ENCODE peak calls at places on chromosome 21, in ten cellular contexts. G is GM03348; V is breast epithelium; O is stimulated activated CD4-positive, alpha-beta T cell treated with anti-CD3 and anti-CD28 coated beads, Interleukin-12 subunit alpha, Interleukin-12 subunit beta, amount 100 ng/mL, for 4 hours; R is CD8-positive, alpha-beta memory T cell; M is stimulated activated CD8-positive, alpha-beta memory T cell treated with anti-CD3 and anti-CD28 coated beads, Interleukin-4, amount 100 ng/mL, for 1 hour; F is cardiac fibroblast; H is ELR; A is left cardiac atrium; K is astrocyte of the cerebellum. X is an unnamed sample.

GRCh38 chr21:39845581-39846130 is 21.6 kb upstream of the PCP4 start:
- DNase-seq in V (no peak), K (peak; percentile 93), H (no peak), G (no peak), O (no peak), M (no peak), R (no peak), A (no peak), F (no peak), X (no peak)

GRCh38 chr21:32884062-32884461 is 112.5 kb upstream of the PAXBP1 start:
- DNase-seq in A (no peak), M (no peak), F (no peak), K (no peak), O (no peak), H (no peak), V (no peak), G (no peak), R (no peak), X (no peak)

GRCh38 chr21:41668051-41668541 is 98.8 kb downstream of the RIPK4 start:
- DNase-seq in A (no peak), M (no peak), G (no peak), F (no peak), K (no peak), R (no peak), H (no peak), V (no peak), O (no peak), X (peak; percentile 71)

GRCh38 chr21:37821791-37822450 is 94.3 kb downstream of the KCNJ6 start:
- DNase-seq in K (no peak), H (peak; percentile 49), R (no peak), G (peak; percentile 31), A (no peak), V (no peak), F (peak; percentile 42), O (no peak), M (no peak), X (peak; percentile 82)

GRCh38 chr21:44800971-44801467 is 601 bp downstream of the UBE2G2 start:
- DNase-seq in A (no peak), V (no peak), O (no peak), G (peak; percentile 47), M (no peak), F (peak; percentile 49), R (peak; percentile 53), H (peak; percentile 51), K (no peak), X (peak; percentile 76)

GRCh38 chr21:41369105-41369914 is 7.5 kb downstream of the MX2 start:
- DNase-seq in V (no peak), F (peak; percentile 3), K (no peak), O (peak; percentile 27), A (peak; percentile 42), M (no peak), G (no peak), R (peak; percentile 56), H (no peak), X (no peak)

GRCh38 chr21:45289655-45290515 is 2.2 kb upstream of the POFUT2 start:
- DNase-seq in F (peak; percentile 39), K (no peak), O (no peak), H (peak; percentile 58), M (no peak), G (no peak), R (no peak), A (no peak), V (peak; percentile 16), X (peak; percentile 82)

GRCh38 chr21:26027696-26028095 is 142.9 kb downstream of the APP start:
- DNase-seq in M (no peak), V (no peak), G (no peak), O (no peak), A (no peak), K (no peak), R (no peak), F (peak; percentile 40), H (peak; percentile 47), X (no peak)

GRCh38 chr21:42319368-42319767 is 4.2 kb upstream of the TFF3 start:
- DNase-seq in O (no peak), F (no peak), K (no peak), M (no peak), V (no peak), H (no peak), R (no peak), G (no peak), A (no peak), X (no peak)

GRCh38 chr21:42032968-42033367 is 22.8 kb upstream of the ZBTB21 start:
- DNase-seq in R (no peak), K (no peak), F (no peak), H (no peak), A (no peak), G (no peak), V (no peak), O (no peak), M (no peak), X (no peak)

GRCh38 chr21:36730291-36731281 is 31.7 kb downstream of the SIM2 start:
- DNase-seq in M (no peak), G (no peak), A (no peak), O (no peak), K (no peak), R (no peak), F (no peak), V (no peak), H (no peak), X (no peak)

GRCh38 chr21:38166214-38166547 is 90.6 kb upstream of the KCNJ15 start:
- DNase-seq in O (no peak), G (no peak), M (no peak), R (no peak), V (no peak), F (no peak), A (no peak), K (no peak), H (no peak), X (no peak)

GRCh38 chr21:35026617-35027557 is 22.2 kb downstream of the RUNX1 start:
- DNase-seq in A (peak; percentile 73), M (peak; percentile 66), H (peak; percentile 10), O (peak; percentile 70), R (peak; percentile 91), V (no peak), K (no peak), G (peak; percentile 43), F (peak; percentile 49), X (peak; percentile 69)

GRCh38 chr21:36550761-36551160 is 70.8 kb upstream of the CLDN14 start:
- DNase-seq in M (no peak), R (no peak), G (no peak), K (no peak), A (no peak), V (peak; percentile 19), F (peak; percentile 62), H (no peak), O (no peak), X (no peak)

GRCh38 chr21:16211339-16212303 is 481.8 kb downstream of the USP25 start:
- DNase-seq in A (no peak), V (no peak), G (no peak), M (no peak), H (peak; percentile 2), F (peak; percentile 30), R (no peak), K (no peak), O (no peak), X (peak; percentile 14)

GRCh38 chr21:44920694-44921604 is at the start of gene ITGB2:
- DNase-seq in M (no peak), R (peak; percentile 54), A (peak; percentile 63), F (no peak), G (no peak), O (peak; percentile 61), V (no peak), H (no peak), K (no peak), X (no peak)

GRCh38 chr21:38439336-38439900 is 58.9 kb downstream of the ERG start:
- DNase-seq in O (no peak), A (no peak), G (peak; percentile 29), R (no peak), H (no peak), M (no peak), K (peak; percentile 70), F (peak; percentile 18), V (no peak), X (peak; percentile 68)

X was measured in osteoblast.